ENCODE peak calls at places on chromosomes 3 and 15, in four cellular contexts. R is mammary epithelial cell, P is cardiac muscle cell, T is GM23338. H is an unnamed sample.

GRCh38 chr3:118554148-118554819 is 480.4 kb downstream of the IGSF11 start:
- DNase-seq in T (no peak), R (no peak), P (no peak), H (no peak)

GRCh38 chr15:85974348-85974705 is 105.3 kb upstream of the AGBL1 start:
- DNase-seq in T (no peak), R (peak), P (no peak), H (no peak)

GRCh38 chr15:63089260-63090043 is 32.2 kb upstream of the LACTB start:
- DNase-seq in T (peak), R (no peak), P (peak), H (no peak)

GRCh38 chr3:181210275-181210674 is 220.7 kb upstream of the DNAJC19 start:
- DNase-seq in T (peak), P (peak), R (peak), H (no peak)

GRCh38 chr3:188830955-188831354 is 340.8 kb upstream of the TPRG1 start:
- DNase-seq in R (no peak), P (peak), T (peak), H (peak)

GRCh38 chr3:52213901-52214300 is 11.5 kb downstream of the TLR9 start:
- DNase-seq in R (no peak), T (no peak), P (no peak), H (no peak)

GRCh38 chr15:100426893-100427292 is 85.1 kb upstream of the ADAMTS17 start:
- DNase-seq in P (no peak), T (no peak), R (no peak), H (no peak)

GRCh38 chr3:154926721-154927120 is 153.4 kb upstream of the MME start:
- DNase-seq in T (no peak), R (no peak), P (no peak), H (no peak)

GRCh38 chr3:45528429-45528828 is 66.1 kb upstream of the LIMD1 start:
- DNase-seq in P (no peak), R (peak), T (no peak), H (peak)
- TF ChIP-seq CTCF in P (no peak), R (no peak), T (no peak), H (no peak)

GRCh38 chr15:60763668-60764067 is 284.7 kb upstream of the ICE2 start:
- DNase-seq in P (no peak), T (peak), R (no peak), H (no peak)

GRCh38 chr15:60766391-60767128 is 287.6 kb upstream of the ICE2 start:
- DNase-seq in T (peak), P (no peak), R (no peak), H (no peak)

GRCh38 chr15:60767134-60767824 is 288.3 kb upstream of the ICE2 start:
- DNase-seq in P (no peak), R (no peak), T (no peak), H (no peak)

GRCh38 chr15:60762167-60762566 is 283.2 kb upstream of the ICE2 start:
- DNase-seq in R (no peak), P (no peak), T (no peak), H (no peak)

GRCh38 chr15:60764408-60764963 is 285.5 kb upstream of the ICE2 start:
- DNase-seq in T (no peak), R (no peak), P (peak), H (no peak)
- TF ChIP-seq CTCF in T (no peak), R (no peak), P (no peak), H (no peak)

GRCh38 chr3:152909180-152909883 is 74.4 kb downstream of the P2RY1 start:
- DNase-seq in R (no peak), P (peak), T (no peak), H (no peak)

GRCh38 chr3:152910966-152911365 is 76.0 kb downstream of the P2RY1 start:
- DNase-seq in P (no peak), R (peak), T (no peak), H (no peak)

GRCh38 chr3:152915695-152916094 is 80.8 kb downstream of the P2RY1 start:
- DNase-seq in R (no peak), T (no peak), P (no peak), H (no peak)

GRCh38 chr3:152905631-152906030 is 70.7 kb downstream of the P2RY1 start:
- DNase-seq in T (no peak), P (no peak), R (no peak), H (no peak)

DNA sequence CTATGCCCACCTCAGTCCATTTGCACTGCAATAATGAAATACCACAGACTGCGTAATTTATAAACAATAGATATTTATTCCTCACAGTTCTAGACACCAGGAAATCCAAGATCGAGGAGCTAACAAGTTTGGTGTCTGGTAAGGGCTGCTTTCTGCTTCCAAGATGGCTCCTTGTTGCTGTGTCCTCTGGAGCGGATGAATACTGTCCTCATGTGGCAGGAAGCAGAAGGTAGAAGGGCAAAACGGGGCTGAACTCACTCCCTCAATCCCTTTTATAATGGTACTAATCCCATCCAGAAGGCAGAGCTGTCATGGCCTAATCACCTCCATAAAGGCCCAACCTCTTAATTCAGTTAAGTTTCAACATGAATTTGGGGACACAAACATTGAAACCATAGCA is 75.3 kb downstream of the P2RY1 start:
- DNase-seq in R (no peak), T (peak), P (peak), H (no peak)
- TF ChIP-seq CTCF in R (no peak), T (peak), P (no peak), H (no peak)

DNA sequence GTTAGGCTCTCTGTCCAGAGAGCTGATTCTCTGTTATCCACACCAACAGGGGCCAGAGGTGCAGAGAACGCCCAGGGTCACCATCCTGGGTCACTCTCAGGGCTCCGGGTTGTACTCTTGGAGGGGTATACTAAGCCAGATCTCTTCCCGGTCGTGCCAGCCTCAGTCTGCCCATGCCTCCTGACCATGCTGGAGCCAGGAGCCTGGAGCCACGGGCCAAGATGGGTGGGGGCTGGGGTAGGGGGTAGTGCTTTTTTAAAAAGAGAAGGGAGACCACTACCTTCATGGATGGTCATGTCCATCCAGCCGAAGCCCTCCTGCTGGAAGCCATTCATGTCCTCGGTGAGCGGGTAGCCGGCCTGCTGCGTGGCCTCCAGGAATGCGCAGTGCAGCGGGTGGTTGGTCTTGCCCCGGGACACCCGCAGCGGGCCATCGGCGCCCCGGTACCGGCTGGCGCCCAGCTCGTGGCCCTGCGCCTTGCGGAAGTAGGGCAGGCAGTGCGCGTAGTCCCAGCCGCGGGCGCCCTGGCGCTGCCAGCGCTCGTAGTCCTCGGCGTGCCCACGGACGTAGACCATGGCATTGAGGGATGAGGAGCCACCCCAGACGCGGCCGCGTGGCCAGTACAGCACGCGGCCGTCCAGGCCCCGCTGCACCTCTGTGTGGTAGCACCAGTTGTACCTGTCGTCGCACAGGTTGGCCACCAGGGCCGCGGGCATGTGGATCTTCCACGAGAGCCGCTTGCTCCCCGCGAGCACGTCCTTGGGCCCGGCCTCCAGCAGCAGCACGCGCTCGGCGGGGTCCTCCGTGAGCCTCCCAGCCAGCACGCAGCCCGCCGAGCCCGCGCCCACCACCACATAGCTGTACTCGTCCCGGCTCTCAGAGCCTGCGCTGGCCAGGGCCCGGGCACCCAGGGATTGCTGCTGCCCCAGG is 22.9 kb downstream of the CHDH start:
- DNase-seq in P (no peak), R (no peak), T (peak), H (no peak)
- TF ChIP-seq CTCF in P (no peak), R (no peak), T (no peak), H (no peak)